ENCODE peak calls at places on chromosome 15, in seven cellular contexts. M is stimulated activated CD4-positive, alpha-beta T cell treated with anti-CD3 and anti-CD28 coated beads, Interleukin-2, amount 100 ng/mL, for 24 hours; H is COR-L47; Z is AG20443; R is NCI-H1694; Q is fibroblast of the aortic adventitia; O is left ventricle myocardium inferior. A is an unnamed sample.

GRCh38 chr15:50145451-50145872 is 26.4 kb upstream of the ATP8B4 start:
- DNase-seq in Z (peak), Q (peak), H (peak), O (no peak), M (no peak), R (peak), A (peak)

GRCh38 chr15:75672111-75672602 is 24.4 kb downstream of the SNX33 start:
- DNase-seq in Q (peak), O (no peak), M (no peak), H (no peak), Z (no peak), R (no peak), A (no peak)

GRCh38 chr15:75455424-75455981 is 4.0 kb upstream of the SIN3A start:
- DNase-seq in O (peak), Q (peak), Z (peak), H (peak), R (peak), M (peak), A (peak)

GRCh38 chr15:39075311-39075710 is 505.6 kb upstream of the THBS1 start:
- DNase-seq in Z (peak), M (no peak), Q (peak), H (no peak), O (no peak), R (no peak), A (no peak)

GRCh38 chr15:75154461-75155062 is 47.1 kb upstream of the C15orf39 start:
- DNase-seq in H (no peak), Q (no peak), R (no peak), Z (no peak), O (no peak), M (no peak), A (no peak)

GRCh38 chr15:23420806-23421575 is 26.1 kb downstream of the GOLGA6L2 start:
- DNase-seq in O (no peak), R (no peak), Z (no peak), H (no peak), M (no peak), Q (peak), A (no peak)

GRCh38 chr15:80309769-80310384 is 57.9 kb upstream of the CTXND1 start:
- DNase-seq in R (peak), Q (peak), Z (peak), O (no peak), H (peak), M (no peak), A (no peak)

GRCh38 chr15:77384589-77385359 is 35.1 kb downstream of the PEAK1 start:
- DNase-seq in M (no peak), H (no peak), Q (no peak), O (no peak), Z (no peak), R (no peak), A (no peak)

GRCh38 chr15:28289694-28290463 is 32.1 kb downstream of the HERC2 start:
- DNase-seq in Q (no peak), Z (no peak), H (no peak), R (no peak), M (no peak), O (no peak), A (no peak)

GRCh38 chr15:41934843-41935242 is 37.5 kb downstream of the EHD4 start:
- DNase-seq in Q (no peak), O (no peak), M (peak), H (no peak), Z (no peak), R (no peak), A (no peak)

GRCh38 chr15:60660290-60661051 is 181.5 kb upstream of the ICE2 start:
- DNase-seq in M (no peak), H (no peak), O (no peak), R (peak), Z (peak), Q (peak), A (no peak)

GRCh38 chr15:82808634-82809041 is 790 bp upstream of the WHAMM start:
- DNase-seq in Q (no peak), Z (no peak), M (no peak), O (no peak), H (no peak), R (no peak), A (no peak)

GRCh38 chr15:39552546-39552945 is 28.3 kb upstream of the THBS1 start:
- DNase-seq in O (no peak), Z (no peak), Q (no peak), M (no peak), H (no peak), R (no peak), A (no peak)

GRCh38 chr15:66653398-66653797 is 48.6 kb upstream of the SMAD6 start:
- DNase-seq in Q (no peak), O (no peak), H (no peak), R (no peak), Z (no peak), M (no peak), A (no peak)

GRCh38 chr15:101044625-101045235 is 125.6 kb downstream of the LRRK1 start:
- DNase-seq in H (no peak), R (no peak), M (peak), O (no peak), Q (no peak), Z (no peak), A (no peak)

GRCh38 chr15:89385596-89386242 is 51.1 kb upstream of the POLG start:
- DNase-seq in H (no peak), M (no peak), O (no peak), R (no peak), Q (no peak), Z (no peak), A (no peak)

GRCh38 chr15:52326758-52327157 is 31.2 kb upstream of the MYO5C start:
- DNase-seq in O (no peak), Z (peak), R (no peak), M (no peak), Q (peak), H (no peak), A (no peak)

GRCh38 chr15:30992465-30992864 is 1.0 kb upstream of the MTMR10 start:
- DNase-seq in M (no peak), Z (no peak), O (no peak), H (no peak), Q (no peak), R (no peak), A (no peak)

GRCh38 chr15:52783929-52784798 is 6.0 kb downstream of the ONECUT1 start:
- DNase-seq in Z (no peak), M (no peak), H (no peak), R (no peak), O (no peak), Q (no peak), A (no peak)

GRCh38 chr15:101004986-101005747 is 86.0 kb downstream of the LRRK1 start:
- DNase-seq in H (no peak), Q (no peak), O (no peak), R (no peak), Z (no peak), M (no peak), A (no peak)

A was measured in NCI-H2227 treated with DMSO at 0.1 percent for 48 hours.